ENCODE peak calls at places on chromosomes 12 and 14, in four cellular contexts. Y, K, U and T are unnamed samples.
A peak's percentile ranks its signal among the peaks of the same experiment; 100 is the strongest.

GRCh38 chr12:118175823-118176447 is 40.0 kb downstream of the PEBP1 start:
- DNase-seq in Y (peak; percentile 44), K (peak; percentile 45), U (no peak), T (peak; percentile 23)

GRCh38 chr14:43005807-43006206 is 1399.1 kb downstream of the LRFN5 start:
- DNase-seq in Y (no peak), K (no peak), U (no peak), T (no peak)

GRCh38 chr14:99909500-99910064 is 116.4 kb downstream of the EML1 start:
- DNase-seq in Y (no peak), K (no peak), U (no peak), T (no peak)

GRCh38 chr12:89070603-89071002 is 281.7 kb downstream of the DUSP6 start:
- DNase-seq in Y (no peak), K (no peak), U (no peak), T (no peak)

GRCh38 chr12:81207173-81207572 is 129.3 kb downstream of the ACSS3 start:
- DNase-seq in Y (no peak), K (no peak), U (no peak), T (no peak)

GRCh38 chr12:67039995-67040860 is 228.9 kb upstream of the CAND1 start:
- DNase-seq in Y (no peak), K (no peak), U (no peak), T (no peak)

GRCh38 chr12:120115692-120116442 is 686 bp downstream of the RAB35 start:
- DNase-seq in Y (peak; percentile 55), K (no peak), U (no peak), T (no peak)

GRCh38 chr12:119808441-119808840 is 68.7 kb downstream of the CIT start:
- DNase-seq in Y (no peak), K (no peak), U (no peak), T (no peak)

GRCh38 chr14:98514016-98514415 is 758.0 kb downstream of the BCL11B start:
- DNase-seq in Y (no peak), K (no peak), U (no peak), T (no peak)

GRCh38 chr12:104412681-104413080 is 44.1 kb upstream of the CHST11 start:
- DNase-seq in Y (no peak), K (no peak), U (no peak), T (no peak)

GRCh38 chr12:51890511-51891171 is 2.7 kb downstream of the ANKRD33 start:
- DNase-seq in Y (no peak), K (no peak), U (no peak), T (no peak)

GRCh38 chr14:76426161-76426696 is 50.3 kb downstream of the ESRRB start:
- DNase-seq in Y (no peak), K (no peak), U (peak; percentile 47), T (no peak)

GRCh38 chr14:36451346-36452065 is 68.5 kb downstream of the NKX2-1 start:
- DNase-seq in Y (no peak), K (no peak), U (no peak), T (no peak)

GRCh38 chr12:26573212-26573909 is 259.6 kb downstream of the ITPR2 start:
- DNase-seq in Y (no peak), K (no peak), U (no peak), T (no peak)

GRCh38 chr14:102530828-102531478 is 21.4 kb upstream of the ANKRD9 start:
- DNase-seq in Y (no peak), K (no peak), U (no peak), T (no peak)

GRCh38 chr14:79018846-79019245 is 848.7 kb downstream of the NRXN3 start:
- DNase-seq in Y (no peak), K (no peak), U (no peak), T (no peak)

GRCh38 chr14:52553671-52554575 is 1.3 kb downstream of the GPR137C start:
- DNase-seq in Y (peak; percentile 57), K (peak; percentile 28), U (peak; percentile 35), T (no peak)
- TF ChIP-seq POLR2AphosphoS5 in Y (peak; percentile 41), K (no peak), U (no peak), T (no peak)

GRCh38 chr14:75182820-75183219 is 6.4 kb upstream of the TMED10 start:
- DNase-seq in Y (peak; percentile 70), K (no peak), U (no peak), T (no peak)
- TF ChIP-seq SPI1 in Y (no peak), K (no peak), U (no peak), T (no peak)

DNA sequence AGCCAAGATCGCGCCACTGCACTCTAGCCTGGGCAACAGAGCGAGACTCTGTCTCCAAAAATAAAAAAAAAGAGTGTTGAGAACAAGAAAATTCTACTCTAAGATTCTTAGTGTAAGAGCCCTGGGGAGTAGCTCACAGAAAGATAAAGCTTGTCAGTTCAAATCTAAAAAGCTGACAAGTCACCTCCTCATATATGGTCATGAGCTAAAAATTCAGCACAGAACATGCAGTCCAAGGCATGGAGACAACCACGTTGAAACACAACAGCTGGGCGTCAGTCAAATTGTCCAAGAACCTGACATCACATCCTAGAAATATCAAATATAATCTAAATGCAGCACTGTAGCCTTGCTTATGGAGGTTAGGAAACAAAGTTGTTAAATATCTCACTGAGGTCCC is 47.8 kb downstream of the CLIP1 start:
- DNase-seq in Y (no peak), K (no peak), U (no peak), T (no peak)
- TF ChIP-seq POLR2AphosphoS5 in Y (no peak), K (no peak), U (no peak), T (no peak)

GRCh38 chr14:52026921-52027320 is 37.6 kb downstream of the RTRAF start:
- DNase-seq in Y (no peak), K (no peak), U (no peak), T (no peak)
- TF ChIP-seq SPI1 in Y (no peak), K (no peak), U (no peak), T (no peak)

GRCh38 chr12:98503343-98503592 is 12.1 kb upstream of the TMPO start:
- DNase-seq in Y (peak; percentile 83), K (peak; percentile 93), U (peak; percentile 71), T (peak; percentile 50)
- TF ChIP-seq POLR2AphosphoS5 in Y (no peak), K (no peak), U (no peak), T (no peak)

GRCh38 chr12:116735084-116735483 is 2.8 kb downstream of the SPRING1 start:
- DNase-seq in Y (no peak), K (no peak), U (no peak), T (no peak)

GRCh38 chr12:116735951-116736599 is 1.8 kb downstream of the SPRING1 start:
- DNase-seq in Y (no peak), K (no peak), U (no peak), T (no peak)

GRCh38 chr12:116737774-116738657 is at the start of the genes RNFT2 and SPRING1:
- DNase-seq in Y (peak; percentile 98), K (peak; percentile 95), U (peak; percentile 99), T (peak; percentile 98)

GRCh38 chr12:116739381-116739887 is 1.3 kb downstream of the RNFT2 start:
- DNase-seq in Y (no peak), K (no peak), U (no peak), T (no peak)

DNA sequence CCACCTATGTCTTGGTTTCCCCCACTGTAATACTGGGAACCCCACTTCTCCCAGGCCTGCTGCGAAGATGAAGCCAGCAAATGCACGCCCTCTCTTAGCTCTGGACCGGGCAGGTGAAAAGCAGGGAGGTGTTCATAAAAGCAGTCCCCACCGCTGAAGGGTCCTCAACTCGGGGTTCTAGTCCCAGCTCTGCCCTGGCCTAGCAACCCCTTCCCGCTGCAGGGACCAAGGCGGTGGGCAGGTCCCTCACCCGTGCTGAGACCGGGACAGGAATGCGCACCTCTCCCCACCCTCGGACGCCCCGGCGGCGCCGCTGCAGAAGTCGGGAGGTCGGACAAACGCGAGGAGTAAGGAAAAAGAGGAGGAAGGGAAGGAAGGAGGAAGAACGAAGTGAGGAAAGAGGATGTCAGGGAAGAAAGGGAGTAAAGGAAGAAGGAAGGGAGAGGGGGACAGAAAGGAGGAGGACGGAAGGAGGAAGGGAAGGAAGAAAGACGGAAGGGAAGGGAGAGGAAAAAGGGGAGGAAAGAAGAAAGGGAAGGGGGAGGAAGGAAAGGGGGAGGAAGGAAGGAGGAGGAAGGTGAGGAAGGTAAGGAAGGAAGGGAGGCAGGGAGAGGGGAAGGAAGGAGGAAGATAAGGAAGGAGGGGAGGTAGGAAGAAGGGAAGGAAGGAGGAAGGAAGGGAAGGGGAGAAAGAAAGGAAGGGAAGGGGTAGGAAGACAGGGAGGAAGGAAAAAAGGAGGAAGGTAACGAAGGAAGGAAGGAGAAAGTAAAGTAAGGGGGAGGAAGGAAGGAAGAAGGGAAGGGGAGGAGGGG is 701 bp downstream of the SPRING1 start:
- DNase-seq in Y (peak; percentile 49), K (no peak), U (peak; percentile 39), T (peak; percentile 15)
- TF ChIP-seq SPI1 in Y (no peak), K (no peak), U (no peak), T (no peak)

DNA sequence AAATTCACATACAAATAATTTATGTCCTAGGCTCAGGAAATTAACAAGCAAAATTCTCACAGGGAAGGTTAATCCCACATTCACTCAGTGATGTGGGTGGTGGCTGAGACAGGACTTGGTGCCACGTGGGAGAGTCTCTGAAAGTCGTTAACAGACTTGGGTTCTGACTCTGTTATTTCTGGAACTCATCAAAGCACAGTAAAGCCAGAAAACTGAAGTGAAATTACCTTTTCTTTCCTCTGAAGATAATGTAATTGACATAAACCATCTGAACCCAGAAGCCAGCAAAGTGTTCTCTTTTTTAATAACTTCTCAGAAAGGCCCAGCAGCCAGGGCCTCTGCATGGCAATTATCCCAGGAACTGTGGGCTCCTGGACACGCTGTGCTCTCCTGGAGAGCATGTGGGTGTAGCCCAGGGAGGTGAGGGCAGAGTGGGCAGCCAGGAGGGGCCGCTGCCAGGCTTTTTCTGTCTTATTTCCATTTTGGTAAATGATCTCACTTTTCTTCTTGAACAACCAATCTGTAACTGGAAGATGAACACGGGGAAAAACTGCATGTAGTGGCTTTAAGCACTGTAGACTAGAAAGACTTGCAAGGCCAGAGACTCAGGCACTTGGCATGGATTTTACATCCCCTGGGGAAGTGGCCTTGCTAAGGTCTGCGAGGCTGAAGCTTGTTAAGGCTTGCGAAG is 444.1 kb upstream of the TMEM132C start:
- DNase-seq in Y (no peak), K (no peak), U (no peak), T (no peak)
- TF ChIP-seq POLR2AphosphoS5 in Y (no peak), K (no peak), U (no peak), T (no peak)

DNA sequence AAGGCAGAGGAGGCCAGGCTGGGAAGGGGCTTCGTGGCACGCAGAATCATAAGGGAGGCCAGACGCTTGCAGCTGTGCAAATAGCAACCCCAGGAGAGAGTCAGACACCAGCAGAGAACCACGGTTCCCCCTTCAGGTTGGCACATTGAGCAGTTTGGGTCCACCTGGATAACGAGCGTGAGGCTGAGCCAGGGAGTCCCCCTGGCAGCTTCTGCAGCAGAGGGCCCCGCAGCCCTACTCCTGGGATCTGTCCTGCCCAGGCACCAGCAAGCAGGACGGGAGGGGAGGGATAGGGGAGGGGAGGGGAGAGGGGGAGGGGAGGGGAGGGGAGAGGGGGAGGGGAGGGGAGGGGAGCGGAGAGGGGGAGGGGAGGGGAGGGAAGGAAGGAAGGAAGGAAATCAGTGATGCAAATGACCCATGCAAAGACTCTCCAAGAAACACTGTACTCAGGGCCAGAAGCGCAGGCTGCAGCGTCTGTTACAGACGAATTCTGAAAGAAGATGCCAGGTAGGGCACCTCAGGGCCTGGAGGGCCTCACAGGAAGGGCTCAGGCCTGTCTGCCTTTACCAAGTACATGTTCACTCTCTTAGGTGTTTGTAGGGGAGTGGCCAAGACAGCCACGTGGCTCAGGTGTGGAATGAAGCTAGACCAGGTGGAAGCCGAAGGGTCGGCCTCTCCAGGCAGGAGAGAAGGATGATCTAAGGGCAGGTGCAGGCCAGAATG is 32.3 kb upstream of the MMP17 start:
- DNase-seq in Y (no peak), K (no peak), U (no peak), T (no peak)
- TF ChIP-seq SPI1 in Y (no peak), K (no peak), U (no peak), T (no peak)